ENCODE peak calls at places on chromosomes 11 and 22, in four cellular contexts. J, N, S and B are unnamed samples.

GRCh38 chr11:22466351-22466750 is 128.2 kb downstream of the SLC17A6 start:
- DNase-seq in J (no peak), N (no peak), S (no peak), B (no peak)

GRCh38 chr22:46587492-46588278 is 32.5 kb upstream of the GRAMD4 start:
- DNase-seq in J (no peak), N (no peak), S (no peak), B (no peak)

GRCh38 chr11:71446942-71447688 is 1.1 kb downstream of the DHCR7 start:
- DNase-seq in J (peak), N (peak), S (peak), B (peak)

GRCh38 chr22:33780761-33781160 is 139.5 kb downstream of the LARGE1 start:
- DNase-seq in J (no peak), N (peak), S (no peak), B (no peak)

GRCh38 chr11:35103366-35104194 is 35.4 kb upstream of the CD44 start:
- DNase-seq in J (no peak), N (no peak), S (peak), B (no peak)

GRCh38 chr11:132037467-132037862 is 667.0 kb downstream of the NTM start:
- DNase-seq in J (no peak), N (no peak), S (no peak), B (no peak)

GRCh38 chr11:100918551-100919500 is 210.8 kb downstream of the PGR start:
- DNase-seq in J (no peak), N (peak), S (no peak), B (peak)

GRCh38 chr11:113436672-113437252 is 38.4 kb downstream of the DRD2 start:
- DNase-seq in J (no peak), N (no peak), S (no peak), B (no peak)

GRCh38 chr11:132621976-132622375 is 910.3 kb downstream of the OPCML start:
- DNase-seq in J (no peak), N (no peak), S (no peak), B (peak)

GRCh38 chr11:57210731-57211335 is 26.2 kb downstream of the APLNR start:
- DNase-seq in J (no peak), N (no peak), S (no peak), B (no peak)

GRCh38 chr11:100459791-100460190 is 227.3 kb upstream of the ARHGAP42 start:
- DNase-seq in J (no peak), N (no peak), S (no peak), B (no peak)

GRCh38 chr11:113114452-113115027 is 153.3 kb downstream of the NCAM1 start:
- DNase-seq in J (peak), N (peak), S (peak), B (peak)

GRCh38 chr22:17390087-17390486 is 20.8 kb downstream of the CECR2 start:
- DNase-seq in J (no peak), N (no peak), S (no peak), B (no peak)